ENCODE peak calls at places on chromosomes 2 and 18, in seven cellular contexts. One of them, this sample, is unnamed.

GRCh38 chr2:240780023-240780831 is 39.8 kb downstream of the KIF1A start:
- DNase-seq in colonic mucosa: no peak
- DNase-seq in midbrain: no peak
- DNase-seq in NCI-H1417: no peak
- DNase-seq in BE2C: no peak
- DNase-seq in HCT116: no peak
- DNase-seq in HFFc6: no peak
- DNase-seq in this sample: no peak

GRCh38 chr2:40273623-40274236 is 178.2 kb downstream of the SLC8A1 start:
- DNase-seq in colonic mucosa: no peak
- DNase-seq in midbrain: no peak
- DNase-seq in NCI-H1417: no peak
- DNase-seq in BE2C: no peak
- DNase-seq in HCT116: no peak
- DNase-seq in HFFc6: no peak
- DNase-seq in this sample: no peak

GRCh38 chr2:229169751-229170150 is 101.3 kb downstream of the PID1 start:
- DNase-seq in colonic mucosa: no peak
- DNase-seq in midbrain: no peak
- DNase-seq in NCI-H1417: no peak
- DNase-seq in BE2C: no peak
- DNase-seq in HCT116: no peak
- DNase-seq in HFFc6: no peak
- DNase-seq in this sample: no peak

GRCh38 chr2:166784296-166784946 is 103.9 kb upstream of the XIRP2 start:
- DNase-seq in colonic mucosa: no peak
- DNase-seq in midbrain: no peak
- DNase-seq in NCI-H1417: no peak
- DNase-seq in BE2C: no peak
- DNase-seq in HCT116: no peak
- DNase-seq in HFFc6: no peak
- DNase-seq in this sample: no peak

GRCh38 chr2:58764321-58765099 is 523.4 kb upstream of the FANCL start:
- DNase-seq in colonic mucosa: no peak
- DNase-seq in midbrain: no peak
- DNase-seq in NCI-H1417: no peak
- DNase-seq in BE2C: no peak
- DNase-seq in HCT116: no peak
- DNase-seq in HFFc6: no peak
- DNase-seq in this sample: no peak

GRCh38 chr2:102235491-102235890 is 48.7 kb downstream of the IL1RL2 start:
- DNase-seq in colonic mucosa: no peak
- DNase-seq in midbrain: no peak
- DNase-seq in NCI-H1417: no peak
- DNase-seq in BE2C: no peak
- DNase-seq in HCT116: no peak
- DNase-seq in HFFc6: no peak
- DNase-seq in this sample: no peak

GRCh38 chr2:136505462-136505861 is 259.9 kb upstream of the THSD7B start:
- DNase-seq in colonic mucosa: no peak
- DNase-seq in midbrain: no peak
- DNase-seq in NCI-H1417: no peak
- DNase-seq in BE2C: no peak
- DNase-seq in HCT116: no peak
- DNase-seq in HFFc6: no peak
- DNase-seq in this sample: no peak

GRCh38 chr2:161036926-161037325 is 123.3 kb upstream of the TANK start:
- DNase-seq in colonic mucosa: no peak
- DNase-seq in midbrain: no peak
- DNase-seq in NCI-H1417: no peak
- DNase-seq in BE2C: no peak
- DNase-seq in HCT116: no peak
- DNase-seq in HFFc6: no peak
- DNase-seq in this sample: no peak

GRCh38 chr18:8287184-8287885 is 321.9 kb upstream of the RAB12 start:
- DNase-seq in colonic mucosa: no peak
- DNase-seq in midbrain: no peak
- DNase-seq in NCI-H1417: peak; percentile 6
- DNase-seq in BE2C: no peak
- DNase-seq in HCT116: no peak
- DNase-seq in HFFc6: no peak
- DNase-seq in this sample: no peak

GRCh38 chr2:14616342-14616741 is 16.2 kb upstream of the LRATD1 start:
- DNase-seq in colonic mucosa: no peak
- DNase-seq in midbrain: no peak
- DNase-seq in NCI-H1417: no peak
- DNase-seq in BE2C: no peak
- DNase-seq in HCT116: no peak
- DNase-seq in HFFc6: no peak
- DNase-seq in this sample: no peak

GRCh38 chr18:42459873-42460272 is 504.8 kb downstream of the PIK3C3 start:
- DNase-seq in colonic mucosa: no peak
- DNase-seq in midbrain: no peak
- DNase-seq in NCI-H1417: no peak
- DNase-seq in BE2C: peak; percentile 4
- DNase-seq in HCT116: no peak
- DNase-seq in HFFc6: no peak
- DNase-seq in this sample: no peak

GRCh38 chr2:159089543-159089942 is 121.1 kb downstream of the TANC1 start:
- DNase-seq in colonic mucosa: no peak
- DNase-seq in midbrain: no peak
- DNase-seq in NCI-H1417: no peak
- DNase-seq in BE2C: no peak
- DNase-seq in HCT116: no peak
- DNase-seq in HFFc6: no peak
- DNase-seq in this sample: no peak

GRCh38 chr2:19801367-19802087 is 100.3 kb downstream of the TTC32 start:
- DNase-seq in colonic mucosa: no peak
- DNase-seq in midbrain: no peak
- DNase-seq in NCI-H1417: no peak
- DNase-seq in BE2C: peak; percentile 36
- DNase-seq in HCT116: peak; percentile 81
- DNase-seq in HFFc6: peak; percentile 95
- DNase-seq in this sample: peak; percentile 88

This sample was measured in HS-5.